ENCODE peak calls at places on chromosome 7, in nine cellular contexts. V, W, Z, X, S, M, E, R and L are unnamed samples.

GRCh38 chr7:129434846-129435318 is 650 bp downstream of the STRIP2 start:
- DNase-seq in R (no peak), V (no peak), W (no peak), X (no peak), S (no peak), Z (peak; percentile 22), M (peak; percentile 56), E (peak; percentile 33), L (peak; percentile 2)

GRCh38 chr7:2342492-2342891 is 12.1 kb upstream of the EIF3B start:
- DNase-seq in R (no peak), E (no peak), W (no peak), M (no peak), Z (no peak), S (no peak), V (no peak), X (no peak), L (no peak)

GRCh38 chr7:1192171-1192676 is 32.2 kb upstream of the ZFAND2A start:
- DNase-seq in S (no peak), E (peak; percentile 87), V (no peak), W (no peak), R (peak; percentile 29), Z (no peak), M (no peak), X (no peak), L (peak; percentile 71)

GRCh38 chr7:68245688-68246087 is 1249.1 kb downstream of the TYW1 start:
- DNase-seq in Z (no peak), V (no peak), R (no peak), X (no peak), W (no peak), E (no peak), S (no peak), M (no peak), L (no peak)

GRCh38 chr7:10117815-10118214 is 855.9 kb upstream of the PHF14 start:
- DNase-seq in Z (no peak), X (no peak), M (no peak), W (no peak), E (no peak), V (no peak), R (no peak), S (no peak), L (no peak)

GRCh38 chr7:33922820-33923219 is 17.5 kb downstream of the BMPER start:
- DNase-seq in E (no peak), M (no peak), R (no peak), X (no peak), V (no peak), Z (no peak), S (peak; percentile 57), W (no peak), L (no peak)

GRCh38 chr7:42678315-42678714 is 233.6 kb downstream of the C7orf25 start:
- DNase-seq in S (no peak), V (no peak), R (no peak), W (no peak), M (no peak), E (peak; percentile 64), Z (no peak), X (no peak), L (peak; percentile 24)

GRCh38 chr7:137771679-137772078 is 75.1 kb downstream of the DGKI start:
- DNase-seq in Z (no peak), E (peak; percentile 69), S (no peak), R (no peak), V (no peak), M (no peak), X (no peak), W (no peak), L (peak; percentile 91)

GRCh38 chr7:92973293-92973731 is 136.9 kb upstream of the CDK6 start:
- DNase-seq in V (no peak), X (no peak), E (peak; percentile 57), R (no peak), M (no peak), Z (no peak), S (no peak), W (no peak), L (no peak)

GRCh38 chr7:28596245-28596935 is 184.1 kb downstream of the CREB5 start:
- DNase-seq in M (no peak), E (peak; percentile 26), X (no peak), V (no peak), Z (no peak), R (no peak), W (no peak), S (no peak), L (peak; percentile 33)

DNA sequence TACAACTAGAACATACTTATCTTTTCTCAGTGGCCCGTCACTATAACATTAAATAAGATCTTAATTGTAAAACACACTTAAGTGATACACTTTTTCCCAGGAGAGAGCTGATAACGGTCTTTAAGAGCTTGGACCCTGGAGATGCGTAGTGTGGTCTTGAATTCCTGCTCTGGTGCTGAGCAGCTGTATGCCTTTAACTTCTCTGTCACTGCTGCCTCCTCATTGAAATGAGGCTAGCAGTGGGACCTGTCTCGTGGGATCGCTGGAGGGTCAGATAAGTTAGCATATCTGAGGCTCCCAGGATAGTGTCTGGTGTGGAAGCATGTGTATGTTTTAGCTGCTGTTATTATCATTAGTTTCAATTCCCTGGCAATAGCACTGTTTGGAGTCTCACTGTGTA is 194.9 kb downstream of the SDK1 start:
- DNase-seq in S (no peak), R (no peak), X (no peak), M (no peak), V (no peak), Z (no peak), W (no peak), E (peak; percentile 5), L (no peak)
- H3K4me3 ChIP-seq in S (no peak overlapping the region), R (no peak overlapping the region), X (no peak overlapping the region), M (no peak overlapping the region), V (no peak overlapping the region), Z (no peak overlapping the region), W (no peak overlapping the region), E (peak overlapping the region; percentile 14), L (no peak overlapping the region)

GRCh38 chr7:106015586-106016218 is 52.6 kb downstream of the CDHR3 start:
- DNase-seq in Z (no peak), E (peak; percentile 20), R (no peak), X (no peak), M (peak; percentile 75), W (no peak), V (no peak), S (no peak), L (no peak)
- H3K4me3 ChIP-seq in Z (no peak overlapping the region), E (no peak overlapping the region), R (no peak overlapping the region), X (no peak overlapping the region), M (no peak overlapping the region), W (no peak overlapping the region), V (no peak overlapping the region), S (no peak overlapping the region), L (no peak overlapping the region)

GRCh38 chr7:150382844-150383225 is 3.7 kb downstream of the ZNF775 start:
- DNase-seq in Z (no peak), M (no peak), X (no peak), E (no peak), V (no peak), R (no peak), W (no peak), S (no peak), L (no peak)

GRCh38 chr7:150385240-150385830 is 6.2 kb downstream of the ZNF775 start:
- DNase-seq in S (peak; percentile 12), Z (no peak), M (no peak), X (no peak), W (no peak), R (no peak), V (no peak), E (no peak), L (no peak)

GRCh38 chr7:150384406-150385239 is 5.5 kb downstream of the ZNF775 start:
- DNase-seq in M (no peak), S (peak; percentile 38), W (no peak), R (no peak), V (no peak), E (no peak), Z (no peak), X (no peak), L (no peak)

GRCh38 chr7:150382123-150382843 is 3.2 kb downstream of the ZNF775 start:
- DNase-seq in R (no peak), M (no peak), X (no peak), S (no peak), E (no peak), V (no peak), W (no peak), Z (no peak), L (no peak)

DNA sequence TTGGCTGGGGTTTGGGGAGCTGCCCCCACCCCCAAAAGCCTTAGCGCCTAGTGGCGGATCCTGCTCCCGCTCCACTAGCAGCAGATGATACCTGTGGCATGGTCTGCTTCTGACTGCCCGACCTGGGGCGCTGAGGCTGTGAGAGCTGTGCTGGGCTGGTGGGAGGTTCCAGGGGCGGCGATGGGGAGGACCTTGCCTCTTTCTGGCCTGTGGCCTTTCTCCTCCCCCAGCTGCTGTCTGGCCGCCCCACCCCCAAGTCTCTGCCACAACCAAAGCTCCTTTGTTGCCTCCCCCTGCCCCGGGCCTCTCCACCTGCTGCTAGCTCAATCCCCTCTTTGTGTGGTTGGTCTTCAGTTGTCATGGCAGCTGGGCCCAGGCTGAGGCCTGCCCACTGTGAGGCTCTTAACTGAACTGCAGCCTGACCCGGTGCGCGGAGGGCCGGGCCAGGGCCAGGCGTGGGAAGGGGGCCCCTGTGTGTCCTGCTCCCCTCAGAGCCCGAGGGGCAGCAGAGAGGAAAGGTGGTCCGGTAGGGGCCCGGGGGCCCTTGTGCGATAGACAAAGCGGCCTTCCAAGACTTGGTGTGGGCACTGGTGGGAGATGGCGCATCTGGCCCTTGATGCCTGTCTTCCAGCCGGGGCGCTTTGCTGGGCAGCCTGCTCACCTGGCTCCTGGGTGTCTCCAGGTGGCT is 4.7 kb downstream of the ZNF775 start:
- DNase-seq in S (no peak), W (no peak), R (no peak), M (no peak), Z (no peak), V (no peak), X (no peak), E (no peak), L (no peak)
- H3K4me3 ChIP-seq in S (no peak overlapping the region), W (no peak overlapping the region), R (no peak overlapping the region), M (no peak overlapping the region), Z (no peak overlapping the region), V (no peak overlapping the region), X (no peak overlapping the region), E (no peak overlapping the region), L (no peak overlapping the region)

DNA sequence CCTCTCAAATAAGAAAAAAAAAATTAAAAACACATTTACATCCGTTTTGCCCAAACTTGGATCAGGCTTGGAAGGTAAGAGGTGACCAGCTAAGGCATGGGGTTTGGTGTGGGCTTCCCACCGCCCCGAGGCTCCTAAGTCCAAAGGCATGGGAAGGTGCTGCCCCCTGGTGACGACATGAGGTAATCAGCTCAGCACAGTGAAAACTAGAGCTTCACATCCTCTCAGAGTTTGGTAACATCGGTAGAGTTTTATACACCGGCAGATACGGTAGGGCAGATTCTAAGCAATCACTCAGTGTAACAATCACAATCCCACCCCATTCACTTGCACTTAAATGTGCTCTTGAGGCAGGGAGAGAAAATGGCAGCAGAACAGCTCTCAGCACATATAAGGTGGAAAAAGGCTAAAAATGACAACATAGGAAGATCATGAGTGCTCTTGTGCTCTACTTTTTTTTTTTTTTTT is 266.6 kb downstream of the ELMO1 start:
- DNase-seq in S (peak; percentile 83), M (peak; percentile 70), E (peak; percentile 83), W (peak; percentile 60), Z (peak; percentile 76), X (peak; percentile 65), R (peak; percentile 55), V (peak; percentile 57), L (peak; percentile 68)
- H3K4me3 ChIP-seq in S (no peak overlapping the region), M (no peak overlapping the region), E (no peak overlapping the region), W (no peak overlapping the region), Z (no peak overlapping the region), X (no peak overlapping the region), R (no peak overlapping the region), V (no peak overlapping the region), L (no peak overlapping the region)

GRCh38 chr7:155810607-155811559 is 1.4 kb downstream of the SHH start:
- DNase-seq in M (no peak), X (no peak), Z (no peak), R (no peak), V (no peak), W (no peak), E (no peak), S (no peak), L (no peak)
- H3K4me3 ChIP-seq in M (no peak overlapping the region), X (no peak overlapping the region), Z (peak overlapping the region; percentile 47), R (no peak overlapping the region), V (peak overlapping the region; percentile 51), W (no peak overlapping the region), E (no peak overlapping the region), S (no peak overlapping the region), L (no peak overlapping the region)